ENCODE peak calls at places on chromosomes 13 and 19, in eight cellular contexts. J is heart left ventricle, Q is natural killer cell, U is ovary, N is left lung, R is fibroblast of mammary gland, M is fibroblast of lung, P is GM12865. L is an unnamed sample.

GRCh38 chr19:1469936-1470863 is 8.8 kb downstream of the C19orf25 start:
- DNase-seq in J (peak), Q (no peak), U (peak), N (peak), R (no peak), M (no peak), P (peak), L (no peak)

GRCh38 chr13:96730676-96731075 is 263.6 kb downstream of the OXGR1 start:
- DNase-seq in J (no peak), Q (no peak), U (no peak), N (no peak), R (no peak), M (no peak), P (no peak), L (no peak)

GRCh38 chr13:74966814-74967213 is 515.2 kb downstream of the TBC1D4 start:
- DNase-seq in J (peak), Q (no peak), U (no peak), N (no peak), R (peak), M (peak), P (no peak), L (no peak)

GRCh38 chr13:114068723-114069322 is 63.6 kb downstream of the RASA3 start:
- DNase-seq in J (peak), Q (no peak), U (peak), N (peak), R (peak), M (peak), P (no peak), L (no peak)

GRCh38 chr19:38264486-38265212 is at the start of gene SPINT2:
- DNase-seq in J (no peak), Q (no peak), U (no peak), N (peak), R (no peak), M (no peak), P (no peak), L (no peak)

GRCh38 chr13:59247166-59247565 is 916.6 kb downstream of the DIAPH3 start:
- DNase-seq in J (peak), Q (no peak), U (no peak), N (no peak), R (no peak), M (no peak), P (no peak), L (no peak)

GRCh38 chr13:24651718-24652345 is 28.4 kb upstream of the ATP12A start:
- DNase-seq in J (no peak), Q (no peak), U (no peak), N (no peak), R (no peak), M (no peak), P (no peak), L (no peak)

GRCh38 chr19:10112895-10113591 is 1.6 kb downstream of the P2RY11 start:
- DNase-seq in J (no peak), Q (peak), U (no peak), N (peak), R (peak), M (no peak), P (peak), L (no peak)

GRCh38 chr13:49429061-49429460 is 14.8 kb downstream of the CAB39L start:
- DNase-seq in J (no peak), Q (no peak), U (no peak), N (no peak), R (no peak), M (no peak), P (no peak), L (no peak)

GRCh38 chr13:51681037-51681678 is 96.9 kb downstream of the WDFY2 start:
- DNase-seq in J (no peak), Q (no peak), U (no peak), N (no peak), R (peak), M (peak), P (peak), L (no peak)

GRCh38 chr19:1315470-1316166 is 29.9 kb downstream of the EFNA2 start:
- DNase-seq in J (peak), Q (no peak), U (peak), N (peak), R (peak), M (peak), P (peak), L (no peak)

GRCh38 chr13:99686944-99687382 is 185.7 kb downstream of the TM9SF2 start:
- DNase-seq in J (no peak), Q (no peak), U (no peak), N (no peak), R (no peak), M (no peak), P (no peak), L (no peak)

GRCh38 chr19:54518844-54519243 is 16.2 kb downstream of the LAIR2 start:
- DNase-seq in J (no peak), Q (no peak), U (no peak), N (no peak), R (no peak), M (no peak), P (peak), L (no peak)

GRCh38 chr13:48741377-48741776 is 87.6 kb downstream of the CYSLTR2 start:
- DNase-seq in J (no peak), Q (no peak), U (no peak), N (no peak), R (peak), M (peak), P (no peak), L (no peak)

GRCh38 chr19:49786432-49786831 is 19.6 kb downstream of the AP2A1 start:
- DNase-seq in J (no peak), Q (no peak), U (no peak), N (no peak), R (peak), M (peak), P (no peak), L (no peak)

GRCh38 chr19:53942001-53942786 is 20.5 kb upstream of the CACNG8 start:
- DNase-seq in J (no peak), Q (no peak), U (no peak), N (no peak), R (peak), M (no peak), P (no peak), L (no peak)

GRCh38 chr13:112777637-112778406 is 88.0 kb downstream of the ATP11A start:
- DNase-seq in J (no peak), Q (no peak), U (no peak), N (no peak), R (no peak), M (no peak), P (no peak), L (no peak)

GRCh38 chr19:35090160-35090794 is 25.3 kb upstream of the FXYD3 start:
- DNase-seq in J (peak), Q (no peak), U (peak), N (peak), R (peak), M (peak), P (peak), L (peak)

GRCh38 chr13:42574435-42575311 is 721 bp downstream of the TNFSF11 start:
- DNase-seq in J (no peak), Q (peak), U (no peak), N (peak), R (no peak), M (no peak), P (peak), L (no peak)

GRCh38 chr13:48819376-48819775 is 156.3 kb upstream of the FNDC3A start:
- DNase-seq in J (no peak), Q (no peak), U (no peak), N (no peak), R (peak), M (no peak), P (no peak), L (no peak)

GRCh38 chr19:13954185-13954584 is 1.9 kb downstream of the DCAF15 start:
- DNase-seq in J (no peak), Q (no peak), U (no peak), N (no peak), R (no peak), M (no peak), P (no peak), L (no peak)

GRCh38 chr19:50794778-50795664 is 4.8 kb downstream of the ACP4 start:
- DNase-seq in J (no peak), Q (no peak), U (no peak), N (no peak), R (peak), M (no peak), P (peak), L (no peak)
- TF ChIP-seq CTCF in J (no peak), Q (no peak), U (no peak), N (no peak), R (peak), M (no peak), P (peak), L (no peak)

DNA sequence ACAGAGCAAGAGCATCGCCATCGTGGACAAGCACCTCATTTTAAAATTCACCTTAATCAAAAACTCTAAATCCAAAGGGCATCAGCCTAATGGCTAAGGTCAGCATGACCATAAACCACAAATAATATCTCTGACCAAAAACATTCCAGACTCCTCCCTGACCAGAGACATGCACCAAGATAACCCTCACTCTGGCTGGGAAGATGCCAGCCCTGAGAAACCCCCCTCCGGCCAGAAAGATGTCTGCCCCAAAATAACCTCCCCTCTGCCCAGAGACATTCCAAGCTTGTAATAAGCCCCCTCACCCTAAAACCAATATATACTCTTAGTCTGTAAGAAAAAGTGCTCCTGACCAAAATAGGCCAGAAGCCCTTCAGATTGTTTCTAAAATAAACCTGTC is 61.7 kb downstream of the ZNF44 start:
- DNase-seq in J (no peak), Q (no peak), U (no peak), N (no peak), R (no peak), M (no peak), P (no peak), L (no peak)
- TF ChIP-seq CTCF in J (no peak), Q (no peak), U (no peak), N (no peak), R (no peak), M (no peak), P (no peak), L (no peak)

DNA sequence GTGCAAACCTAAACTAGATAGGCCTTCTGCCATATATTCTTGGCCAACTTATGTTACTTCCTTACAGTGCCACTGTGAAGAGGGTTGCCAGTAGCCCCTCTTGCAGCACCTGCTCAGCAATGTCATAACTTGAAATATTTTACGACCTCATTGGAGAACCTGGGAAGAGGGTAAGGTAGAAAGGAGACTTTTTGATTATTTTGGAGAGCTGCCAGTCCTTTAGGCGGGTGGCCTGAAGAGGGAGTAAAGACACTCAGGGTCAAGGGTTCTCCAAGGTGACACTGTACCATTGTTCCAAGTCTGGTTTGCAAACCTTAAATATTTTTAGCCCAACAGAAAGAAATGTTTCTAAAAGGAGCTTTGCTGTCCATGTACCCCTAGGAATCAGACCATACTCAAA is 118.3 kb downstream of the FLT1 start:
- DNase-seq in J (no peak), Q (no peak), U (no peak), N (no peak), R (no peak), M (no peak), P (no peak), L (no peak)
- TF ChIP-seq CTCF in J (no peak), Q (no peak), U (no peak), N (no peak), R (no peak), M (no peak), P (peak), L (no peak)

DNA sequence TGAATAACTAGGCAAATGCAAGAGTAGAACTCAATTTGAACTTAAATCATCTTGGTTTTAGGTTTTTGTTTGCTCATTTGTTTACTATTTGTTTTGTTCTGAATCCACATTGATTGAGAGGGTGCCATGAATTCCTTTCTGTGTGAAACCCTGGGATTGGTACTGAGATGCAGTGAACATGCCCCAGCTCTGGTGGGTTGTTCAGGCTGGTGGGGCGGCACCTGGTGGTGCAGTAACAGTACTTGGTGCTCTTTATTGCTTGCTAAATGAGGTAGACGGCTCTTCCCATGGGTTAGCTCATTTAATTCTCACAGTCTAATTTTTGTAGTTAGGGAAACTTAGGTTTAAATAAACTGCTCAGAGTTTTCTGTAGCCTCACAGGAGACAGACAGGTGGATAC is 48.4 kb downstream of the WASF3 start:
- DNase-seq in J (no peak), Q (no peak), U (no peak), N (no peak), R (no peak), M (no peak), P (peak), L (no peak)
- TF ChIP-seq CTCF in J (no peak), Q (no peak), U (no peak), N (no peak), R (peak), M (no peak), P (peak), L (no peak)

GRCh38 chr13:110811751-110812110 is 98.2 kb downstream of the ING1 start:
- DNase-seq in J (no peak), Q (no peak), U (no peak), N (no peak), R (no peak), M (no peak), P (no peak), L (no peak)
- TF ChIP-seq CTCF in J (no peak), Q (no peak), U (no peak), N (no peak), R (no peak), M (no peak), P (no peak), L (no peak)